ENCODE peak calls at places on chromosomes 16 and 17, in five cellular contexts. U is HEK293T, W is fibroblast of lung, H is COR-L47, O is NCI-H82. L is an unnamed sample.

GRCh38 chr16:66924527-66925321 is 611 bp downstream of the RRAD start:
- DNase-seq in H (no peak), O (peak; percentile 63), W (no peak), U (no peak), L (no peak)

GRCh38 chr16:87968541-87968940 is 17.3 kb downstream of the BANP start:
- DNase-seq in O (no peak), U (no peak), H (no peak), W (peak; percentile 94), L (no peak)

GRCh38 chr16:4021070-4021779 is 95.0 kb downstream of the ADCY9 start:
- DNase-seq in O (peak; percentile 17), U (no peak), H (peak; percentile 95), W (no peak), L (peak; percentile 97)

GRCh38 chr17:1491406-1492248 is 859 bp downstream of the MYO1C start:
- DNase-seq in H (no peak), W (peak; percentile 53), U (peak; percentile 74), O (peak; percentile 68), L (no peak)

GRCh38 chr17:29723283-29724047 is 100.8 kb upstream of the CORO6 start:
- DNase-seq in H (no peak), U (no peak), W (no peak), O (no peak), L (no peak)

GRCh38 chr17:73240561-73240960 is 21.1 kb downstream of the CPSF4L start:
- DNase-seq in U (no peak), H (no peak), O (no peak), W (no peak), L (no peak)

GRCh38 chr16:17359778-17360177 is 111.0 kb downstream of the XYLT1 start:
- DNase-seq in H (no peak), W (peak; percentile 78), O (peak; percentile 35), U (no peak), L (no peak)

GRCh38 chr17:64067642-64068041 is 47.2 kb upstream of the ICAM2 start:
- DNase-seq in H (no peak), O (no peak), W (peak; percentile 13), U (no peak), L (no peak)

GRCh38 chr17:74071280-74071679 is 132.2 kb upstream of the RPL38 start:
- DNase-seq in W (no peak), H (no peak), O (no peak), U (no peak), L (no peak)

GRCh38 chr17:49442051-49442450 is 27.4 kb upstream of the PHB1 start:
- DNase-seq in H (peak; percentile 65), U (no peak), O (no peak), W (no peak), L (peak; percentile 1)

GRCh38 chr17:79632432-79632735 is 21.5 kb upstream of the RBFOX3 start:
- DNase-seq in O (no peak), U (no peak), W (no peak), H (no peak), L (no peak)

GRCh38 chr17:73166731-73167581 is 2.1 kb downstream of the SSTR2 start:
- DNase-seq in W (no peak), O (peak; percentile 75), H (no peak), U (no peak), L (no peak)

GRCh38 chr17:27544350-27545131 is 86.4 kb upstream of the LGALS9 start:
- DNase-seq in H (no peak), U (no peak), O (no peak), W (peak; percentile 94), L (no peak)

GRCh38 chr17:64247836-64248235 is 15.2 kb downstream of the TEX2 start:
- DNase-seq in O (no peak), H (no peak), U (no peak), W (no peak), L (no peak)

GRCh38 chr16:74767749-74768148 is 6.9 kb downstream of the FA2H start:
- DNase-seq in O (no peak), H (no peak), W (no peak), U (no peak), L (no peak)

GRCh38 chr17:81238815-81239713 is at the start of the genes NDUFAF8 and TEPSIN:
- DNase-seq in O (peak; percentile 100), U (peak; percentile 99), H (peak; percentile 99), W (peak; percentile 100), L (peak; percentile 99)

GRCh38 chr17:32943647-32944191 is 15.8 kb downstream of the TMEM98 start:
- DNase-seq in U (no peak), O (no peak), W (peak; percentile 72), H (no peak), L (no peak)

GRCh38 chr17:37702605-37703004 is 42.3 kb downstream of the HNF1B start:
- DNase-seq in O (no peak), H (no peak), U (no peak), W (peak; percentile 91), L (no peak)

GRCh38 chr17:4920351-4921048 is 11.6 kb upstream of the GP1BA start:
- DNase-seq in U (no peak), W (no peak), O (peak; percentile 46), H (no peak), L (no peak)

GRCh38 chr17:13888043-13888442 is 181.3 kb upstream of the COX10 start:
- DNase-seq in W (peak; percentile 39), U (peak; percentile 20), O (peak; percentile 49), H (no peak), L (no peak)

GRCh38 chr17:56471661-56472060 is 121.8 kb upstream of the NOG start:
- DNase-seq in U (no peak), O (no peak), W (peak; percentile 65), H (no peak), L (no peak)

GRCh38 chr16:82135844-82136243 is 34.2 kb downstream of the MPHOSPH6 start:
- DNase-seq in W (no peak), U (no peak), H (no peak), O (no peak), L (no peak)

GRCh38 chr16:27398894-27399853 is 2.8 kb upstream of the IL21R start:
- DNase-seq in W (no peak), O (no peak), H (no peak), U (no peak), L (no peak)

GRCh38 chr17:27294689-27295630 is 1.0 kb downstream of the WSB1 start:
- DNase-seq in W (peak; percentile 87), O (peak; percentile 98), U (peak; percentile 21), H (peak; percentile 22), L (peak; percentile 66)

GRCh38 chr17:28475151-28475900 is 1.9 kb downstream of the SLC13A2 start:
- DNase-seq in H (no peak), U (no peak), W (no peak), O (no peak), L (no peak)

GRCh38 chr16:84724619-84725307 is 25.0 kb downstream of the USP10 start:
- DNase-seq in H (no peak), O (no peak), U (no peak), W (peak; percentile 56), L (no peak)

GRCh38 chr16:49315602-49316001 is 34.0 kb upstream of the CBLN1 start:
- DNase-seq in U (no peak), O (no peak), H (no peak), W (no peak), L (no peak)

GRCh38 chr17:50060951-50061712 is 5.2 kb downstream of the ITGA3 start:
- DNase-seq in W (peak; percentile 82), H (no peak), U (no peak), O (no peak), L (peak; percentile 6)

GRCh38 chr16:85446846-85447656 is 166.1 kb upstream of the GSE1 start:
- DNase-seq in U (no peak), W (no peak), H (peak; percentile 55), O (peak; percentile 80), L (peak; percentile 48)

GRCh38 chr16:83002351-83003334 is 375.9 kb downstream of the CDH13 start:
- DNase-seq in W (peak; percentile 65), O (no peak), U (no peak), H (no peak), L (peak; percentile 39)

GRCh38 chr17:6000426-6000825 is 69.8 kb upstream of the WSCD1 start:
- DNase-seq in U (no peak), H (no peak), W (no peak), O (no peak), L (no peak)

GRCh38 chr16:49464877-49465504 is 91.4 kb downstream of the C16orf78 start:
- DNase-seq in O (no peak), W (no peak), U (peak; percentile 54), H (no peak), L (no peak)

GRCh38 chr16:88375236-88376052 is 7.3 kb upstream of the ZNF469 start:
- DNase-seq in W (no peak), H (no peak), U (no peak), O (no peak), L (no peak)

GRCh38 chr16:16014329-16015224 is 65.2 kb downstream of the ABCC1 start:
- DNase-seq in H (no peak), U (no peak), W (peak; percentile 51), O (no peak), L (peak; percentile 52)

GRCh38 chr17:44219636-44220210 is at the start of gene UBTF:
- DNase-seq in W (peak; percentile 67), H (peak; percentile 90), U (peak; percentile 52), O (peak; percentile 87), L (peak; percentile 73)

GRCh38 chr17:27832851-27833250 is 32.5 kb upstream of the NOS2 start:
- DNase-seq in H (no peak), W (no peak), U (no peak), O (no peak), L (no peak)

GRCh38 chr17:78828470-78829185 is 12.0 kb downstream of the USP36 start:
- DNase-seq in W (peak; percentile 56), H (no peak), O (peak; percentile 51), U (peak; percentile 47), L (no peak)

GRCh38 chr16:8505327-8505991 is 84.9 kb downstream of the TMEM114 start:
- DNase-seq in U (no peak), O (no peak), H (peak; percentile 3), W (no peak), L (no peak)

GRCh38 chr17:6521636-6522035 is 34.7 kb downstream of the PITPNM3 start:
- DNase-seq in O (no peak), W (no peak), H (no peak), U (no peak), L (no peak)

L was measured in NCI-H1092 treated with DMSO at 0.1 percent for 48 hours.